ENCODE peak calls at places on chromosomes 5 and 9, in five cellular contexts. M, J, H, U and B are unnamed samples.

GRCh38 chr9:109319072-109319630 is 1.7 kb downstream of the EPB41L4B start:
- DNase-seq in M (no peak), J (no peak), H (no peak), U (no peak), B (no peak)

GRCh38 chr5:52692039-52692438 is 95.7 kb upstream of the ITGA1 start:
- DNase-seq in M (no peak), J (no peak), H (no peak), U (no peak), B (no peak)

GRCh38 chr9:111597852-111598729 is 1.4 kb downstream of the PTGR1 start:
- DNase-seq in M (peak), J (no peak), H (peak), U (peak), B (peak)

GRCh38 chr5:153463806-153464205 is 26.7 kb upstream of the GRIA1 start:
- DNase-seq in M (no peak), J (no peak), H (no peak), U (no peak), B (no peak)

GRCh38 chr9:3746296-3747275 is 220.8 kb upstream of the RFX3 start:
- DNase-seq in M (peak), J (no peak), H (no peak), U (no peak), B (no peak)

GRCh38 chr9:89366711-89367110 is 48.4 kb downstream of the SECISBP2 start:
- DNase-seq in M (no peak), J (no peak), H (no peak), U (no peak), B (no peak)

GRCh38 chr9:93268551-93269314 is 84.8 kb downstream of the WNK2 start:
- DNase-seq in M (no peak), J (no peak), H (no peak), U (no peak), B (no peak)

GRCh38 chr5:147484708-147485020 is 25.2 kb downstream of the DPYSL3 start:
- DNase-seq in M (no peak), J (no peak), H (no peak), U (no peak), B (no peak)

GRCh38 chr5:20524956-20525529 is 537.0 kb upstream of the CDH18 start:
- DNase-seq in M (no peak), J (no peak), H (no peak), U (no peak), B (no peak)

GRCh38 chr5:141338538-141339306 is at the start of gene PCDHGA2:
- DNase-seq in M (no peak), J (no peak), H (peak), U (no peak), B (peak)

GRCh38 chr9:110655723-110656641 is 12.6 kb upstream of the MUSK start:
- DNase-seq in M (no peak), J (no peak), H (no peak), U (no peak), B (no peak)

GRCh38 chr5:113606298-113607134 is 93.0 kb downstream of the YTHDC2 start:
- DNase-seq in M (peak), J (peak), H (peak), U (peak), B (peak)

GRCh38 chr5:112977440-112977861 is 853 bp downstream of the DCP2 start:
- DNase-seq in M (no peak), J (no peak), H (no peak), U (no peak), B (no peak)

GRCh38 chr9:6413365-6414263 is 615 bp downstream of the UHRF2 start:
- DNase-seq in M (no peak), J (no peak), H (no peak), U (no peak), B (no peak)

GRCh38 chr9:108786756-108787663 is 68.8 kb downstream of the ACTL7B start:
- DNase-seq in M (peak), J (no peak), H (no peak), U (no peak), B (no peak)

GRCh38 chr5:181281077-181281983 is 20.4 kb upstream of the TRIM52 start:
- DNase-seq in M (no peak), J (no peak), H (peak), U (peak), B (peak)

GRCh38 chr5:57576317-57576716 is 93.7 kb upstream of the ACTBL2 start:
- DNase-seq in M (no peak), J (no peak), H (no peak), U (no peak), B (no peak)

GRCh38 chr9:95031711-95032461 is 285.6 kb downstream of the FANCC start:
- DNase-seq in M (no peak), J (no peak), H (peak), U (no peak), B (no peak)

GRCh38 chr9:126981218-126981617 is 66.6 kb downstream of the RALGPS1 start:
- DNase-seq in M (no peak), J (no peak), H (no peak), U (no peak), B (no peak)

GRCh38 chr5:1443991-1444360 is 1.3 kb downstream of the SLC6A3 start:
- DNase-seq in M (no peak), J (no peak), H (no peak), U (no peak), B (no peak)

GRCh38 chr5:77355751-77356150 is 136.4 kb downstream of the WDR41 start:
- DNase-seq in M (no peak), J (no peak), H (no peak), U (no peak), B (no peak)

GRCh38 chr5:74625742-74626241 is 14.7 kb downstream of the ENC1 start:
- DNase-seq in M (no peak), J (no peak), H (no peak), U (no peak), B (no peak)

DNA sequence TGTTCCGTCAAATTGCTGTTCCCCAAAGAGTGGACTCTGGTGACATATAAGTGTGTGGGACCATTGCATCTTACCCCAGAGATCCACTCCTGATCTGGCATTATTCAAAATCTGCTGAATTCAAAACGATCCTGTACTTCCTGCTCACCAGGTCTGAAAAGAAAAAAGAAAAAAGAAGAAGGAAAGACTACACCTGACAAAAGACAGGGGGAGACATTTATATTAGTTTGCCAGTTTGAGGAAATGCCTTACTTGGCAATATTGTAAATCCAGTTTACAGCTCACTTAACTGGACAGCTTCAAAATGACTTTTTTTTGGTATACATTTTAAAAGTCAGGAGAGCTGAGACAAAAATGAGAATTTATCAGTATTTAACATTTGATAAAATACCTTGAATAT is 15.0 kb upstream of the GRHPR start:
- DNase-seq in M (no peak), J (no peak), H (peak), U (no peak), B (no peak)
- H3K4me3 ChIP-seq in M (no peak), J (peak), H (no peak), U (no peak), B (no peak)

GRCh38 chr5:17808566-17808965 is 174.3 kb downstream of the TAF11L14 start:
- DNase-seq in M (no peak), J (no peak), H (no peak), U (no peak), B (no peak)
- TF ChIP-seq ZNF274 in M (no peak), J (no peak), H (no peak), U (no peak), B (no peak)

GRCh38 chr9:122368642-122369041 is 2.2 kb upstream of the PTGS1 start:
- DNase-seq in M (no peak), J (no peak), H (no peak), U (no peak), B (no peak)

GRCh38 chr9:122371851-122372250 is 1.0 kb downstream of the PTGS1 start:
- DNase-seq in M (no peak), J (no peak), H (no peak), U (no peak), B (no peak)

GRCh38 chr9:122372856-122373845 is 2.3 kb downstream of the PTGS1 start:
- DNase-seq in M (no peak), J (no peak), H (no peak), U (no peak), B (no peak)

GRCh38 chr9:122370303-122370702 is 521 bp upstream of the PTGS1 start:
- DNase-seq in M (no peak), J (no peak), H (no peak), U (no peak), B (no peak)

GRCh38 chr9:122370869-122371467 is at the start of gene PTGS1:
- DNase-seq in M (no peak), J (no peak), H (no peak), U (no peak), B (no peak)
- H3K4me3 ChIP-seq in M (peak), J (peak), H (no peak), U (peak), B (peak)

DNA sequence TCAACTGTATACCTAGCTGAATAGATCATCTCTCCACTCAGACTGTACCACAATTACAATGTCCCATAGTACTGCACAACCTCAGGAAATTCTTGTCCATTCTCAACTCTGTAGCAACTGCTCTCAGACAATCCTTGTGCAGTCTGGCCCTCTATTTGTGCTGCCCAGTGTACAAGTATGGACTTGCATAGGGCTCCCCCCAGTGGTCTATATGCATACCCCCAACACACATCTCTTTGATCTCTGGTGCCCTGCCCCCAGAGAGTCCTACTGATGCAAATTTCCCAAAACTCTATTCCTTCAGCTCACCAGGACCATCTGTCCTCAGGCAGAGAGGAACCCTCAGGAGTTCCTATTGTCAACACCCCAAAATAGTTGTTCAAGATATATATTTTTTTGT is 205.3 kb downstream of the SLCO4C1 start:
- DNase-seq in M (peak), J (no peak), H (peak), U (no peak), B (no peak)
- TF ChIP-seq ZNF274 in M (no peak), J (no peak), H (no peak), U (no peak), B (no peak)

DNA sequence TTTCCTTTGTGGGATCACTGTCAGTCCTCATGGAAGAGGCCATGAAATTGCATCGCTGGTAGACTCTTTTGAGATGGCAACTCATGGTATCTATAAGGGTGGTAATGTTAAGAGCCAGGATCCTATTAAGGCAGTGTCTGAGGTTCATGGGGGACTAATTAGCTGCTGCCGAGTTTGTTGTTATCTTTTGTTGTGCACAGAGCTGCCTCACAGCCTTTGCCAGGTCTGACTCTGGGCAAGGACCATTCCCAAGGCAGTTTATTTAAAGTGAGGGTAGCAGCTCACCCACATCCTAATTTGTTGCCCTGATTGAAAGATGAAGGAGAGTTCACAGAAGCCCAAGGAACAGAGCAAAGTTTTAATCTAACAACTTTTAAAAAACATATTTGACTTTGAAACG is 7.9 kb downstream of the SMARCA2 start:
- DNase-seq in M (no peak), J (no peak), H (no peak), U (no peak), B (no peak)
- H3K4me3 ChIP-seq in M (no peak), J (peak), H (no peak), U (no peak), B (no peak)

GRCh38 chr5:124289122-124289521 is 457.3 kb downstream of the ZNF608 start:
- DNase-seq in M (no peak), J (no peak), H (no peak), U (no peak), B (no peak)
- TF ChIP-seq ZNF274 in M (no peak), J (no peak), H (no peak), U (no peak), B (no peak)